ENCODE peak calls at places on chromosomes 13 and 19, in four cellular contexts. W, L, E and F are unnamed samples.

GRCh38 chr13:34300559-34300958 is 482.6 kb downstream of the RFC3 start:
- DNase-seq in W (no peak), L (no peak), E (no peak), F (no peak)

GRCh38 chr19:49468746-49469447 is 5.1 kb upstream of the FLT3LG start:
- DNase-seq in W (peak), L (peak), E (peak), F (peak)

GRCh38 chr19:34172661-34173144 is 399 bp downstream of the LSM14A start:
- DNase-seq in W (no peak), L (no peak), E (no peak), F (no peak)

GRCh38 chr19:6686628-6686975 is 16.6 kb upstream of the TNFSF14 start:
- DNase-seq in W (no peak), L (no peak), E (no peak), F (no peak)

GRCh38 chr13:82634946-82635345 is 1247.3 kb downstream of the SLITRK1 start:
- DNase-seq in W (no peak), L (peak), E (no peak), F (no peak)

GRCh38 chr13:91154553-91154952 is 192.9 kb upstream of the MIR17HG start:
- DNase-seq in W (no peak), L (no peak), E (no peak), F (no peak)

GRCh38 chr13:89227356-89227755 is 1556.2 kb downstream of the SLITRK5 start:
- DNase-seq in W (no peak), L (peak), E (no peak), F (no peak)

GRCh38 chr13:108195146-108195545 is 20.2 kb downstream of the LIG4 start:
- DNase-seq in W (no peak), L (peak), E (no peak), F (no peak)

GRCh38 chr13:32585625-32586021 is 629 bp upstream of the PDS5B start:
- DNase-seq in W (peak), L (no peak), E (no peak), F (peak)

GRCh38 chr13:32986552-32986951 is 29.7 kb upstream of the KL start:
- DNase-seq in W (no peak), L (no peak), E (no peak), F (no peak)

GRCh38 chr19:51131780-51132680 is 7.3 kb downstream of the SIGLEC9 start:
- DNase-seq in W (peak), L (peak), E (no peak), F (no peak)

GRCh38 chr13:96417956-96418355 is 328.0 kb downstream of the HS6ST3 start:
- DNase-seq in W (no peak), L (no peak), E (no peak), F (no peak)

GRCh38 chr13:57063007-57063406 is 77.7 kb upstream of the PRR20A start:
- DNase-seq in W (no peak), L (no peak), E (no peak), F (no peak)

GRCh38 chr13:98504029-98504351 is 72.9 kb downstream of the STK24 start:
- DNase-seq in W (no peak), L (no peak), E (no peak), F (no peak)

GRCh38 chr13:35964764-35965163 is 166.4 kb downstream of the DCLK1 start:
- DNase-seq in W (no peak), L (peak), E (no peak), F (no peak)

GRCh38 chr13:79870123-79870522 is 389.2 kb downstream of the NDFIP2 start:
- DNase-seq in W (no peak), L (peak), E (no peak), F (no peak)

GRCh38 chr13:36674337-36675212 is 755 bp downstream of the SERTM1 start:
- DNase-seq in W (no peak), L (no peak), E (no peak), F (no peak)

GRCh38 chr13:98466634-98467236 is 110.2 kb downstream of the STK24 start:
- DNase-seq in W (peak), L (peak), E (no peak), F (no peak)

GRCh38 chr13:48221301-48222190 is 11.5 kb upstream of the ITM2B start:
- DNase-seq in W (peak), L (no peak), E (no peak), F (no peak)

GRCh38 chr19:58584498-58585441 is 11.6 kb upstream of the MZF1 start:
- DNase-seq in W (no peak), L (no peak), E (no peak), F (no peak)

GRCh38 chr13:35865341-35866240 is 265.6 kb downstream of the DCLK1 start:
- DNase-seq in W (no peak), L (no peak), E (no peak), F (no peak)

GRCh38 chr19:5138606-5139594 is 170.0 kb downstream of the KDM4B start:
- DNase-seq in W (peak), L (peak), E (peak), F (peak)

GRCh38 chr13:44196186-44196751 is 177.4 kb upstream of the SERP2 start:
- DNase-seq in W (no peak), L (no peak), E (no peak), F (no peak)

GRCh38 chr19:29290853-29291252 is 77.9 kb upstream of the UQCRFS1 start:
- DNase-seq in W (peak), L (no peak), E (no peak), F (no peak)

GRCh38 chr13:30877335-30877734 is 28.7 kb upstream of the MEDAG start:
- DNase-seq in W (no peak), L (peak), E (no peak), F (no peak)

GRCh38 chr13:48654511-48654910 is 782 bp downstream of the CYSLTR2 start:
- DNase-seq in W (no peak), L (peak), E (no peak), F (no peak)

GRCh38 chr19:48480151-48480475 is 10.9 kb downstream of the CYTH2 start:
- DNase-seq in W (no peak), L (peak), E (peak), F (no peak)

GRCh38 chr13:95438297-95438696 is 114.2 kb upstream of the CLDN10 start:
- DNase-seq in W (no peak), L (no peak), E (no peak), F (no peak)

GRCh38 chr19:4933528-4933927 is 24.2 kb downstream of the UHRF1 start:
- DNase-seq in W (peak), L (peak), E (peak), F (no peak)

GRCh38 chr19:51327066-51327985 is 14.6 kb downstream of the VSIG10L start:
- DNase-seq in W (peak), L (peak), E (peak), F (peak)

GRCh38 chr13:49627831-49628652 is at the start of gene ARL11:
- DNase-seq in W (peak), L (no peak), E (peak), F (peak)

GRCh38 chr19:3692141-3693029 is 7.9 kb downstream of the PIP5K1C start:
- DNase-seq in W (no peak), L (no peak), E (peak), F (no peak)

GRCh38 chr19:51798958-51799310 is 4.0 kb downstream of the FPR3 start:
- DNase-seq in W (no peak), L (no peak), E (no peak), F (no peak)

GRCh38 chr19:29781582-29782580 is 29.9 kb upstream of the CCNE1 start:
- DNase-seq in W (no peak), L (no peak), E (no peak), F (no peak)

GRCh38 chr13:20952838-20953237 is 50.3 kb upstream of the XPO4 start:
- DNase-seq in W (no peak), L (no peak), E (no peak), F (no peak)
- TF ChIP-seq CTCF in W (no peak), L (no peak), E (no peak), F (no peak)

DNA sequence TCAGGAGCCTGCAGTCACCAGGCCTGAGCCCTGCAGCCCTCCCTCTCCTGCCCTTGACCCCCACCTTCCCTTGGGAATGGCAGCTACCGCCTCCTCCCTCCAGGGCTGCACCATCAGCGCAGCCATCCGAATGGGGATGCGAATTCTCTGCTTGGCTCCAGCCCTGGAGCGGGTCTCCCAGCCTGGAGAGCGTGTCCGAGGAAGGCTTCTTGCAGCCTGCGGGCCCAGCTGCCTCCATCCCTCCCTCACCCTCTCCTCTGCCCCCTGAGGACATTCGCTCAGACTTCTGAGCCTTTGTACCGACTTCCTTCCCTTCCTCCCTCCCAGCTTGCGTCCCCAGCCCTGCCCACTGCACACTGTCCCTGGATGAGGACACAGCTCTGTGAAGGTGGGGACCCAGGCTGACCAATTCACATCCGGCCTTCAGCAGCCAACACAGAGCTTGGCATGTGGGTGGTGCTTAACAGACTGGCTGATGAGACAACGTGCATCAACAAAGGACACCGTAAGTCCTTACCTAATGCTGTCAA is 6.0 kb upstream of the NKPD1 start:
- DNase-seq in W (no peak), L (no peak), E (no peak), F (peak)
- TF ChIP-seq CTCF in W (no peak), L (no peak), E (no peak), F (no peak)

DNA sequence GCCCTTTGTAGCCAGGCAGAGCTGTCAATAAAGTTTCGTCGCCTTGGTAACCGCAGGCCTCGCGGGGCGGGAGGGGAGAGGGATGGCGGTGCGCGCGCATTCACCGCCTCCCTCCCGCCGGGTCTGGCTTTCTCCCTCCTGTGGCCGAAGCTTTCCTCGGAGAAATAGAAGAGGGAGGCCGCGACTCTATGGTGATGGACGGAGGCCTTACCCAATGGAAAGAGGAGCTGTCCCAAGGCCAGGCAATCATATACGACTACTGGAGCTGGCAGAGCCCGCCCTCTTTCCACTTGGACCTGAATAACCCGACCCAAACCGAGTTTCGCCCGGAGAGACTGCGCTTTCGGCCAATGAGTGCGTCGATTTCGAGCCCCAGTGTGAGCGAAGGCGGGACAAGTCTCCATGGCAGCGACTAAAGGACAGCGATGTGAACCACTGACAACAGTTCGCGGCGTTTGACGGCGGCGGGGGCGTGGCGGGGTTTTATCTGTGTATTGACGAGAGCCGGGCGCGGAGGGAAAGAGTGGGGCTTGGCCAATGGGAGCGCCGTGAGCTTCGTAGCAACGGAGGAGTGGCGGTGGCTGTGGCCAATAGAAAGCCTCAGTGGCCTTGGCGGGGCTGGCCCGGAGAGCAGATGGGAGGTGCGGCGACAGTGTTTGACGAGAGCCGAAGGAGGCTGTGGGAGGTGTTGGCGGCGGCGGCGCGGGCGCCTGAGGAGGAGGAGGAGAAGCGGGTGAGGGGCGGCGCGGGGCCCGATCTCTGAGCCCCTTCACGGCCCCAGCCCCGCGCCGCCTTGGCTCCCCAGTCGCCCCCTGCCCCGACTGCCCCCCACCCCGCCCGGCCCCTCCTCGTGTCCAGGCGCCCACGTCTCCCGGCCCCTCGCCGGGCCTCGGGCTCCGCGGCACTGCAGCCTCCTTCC is at the start of gene KMT5C:
- DNase-seq in W (peak), L (peak), E (peak), F (peak)
- TF ChIP-seq CTCF in W (no peak), L (peak), E (no peak), F (no peak)

GRCh38 chr13:58991826-58992477 is 1171.8 kb downstream of the DIAPH3 start:
- DNase-seq in W (no peak), L (no peak), E (no peak), F (no peak)

GRCh38 chr13:58994077-58994476 is 1169.7 kb downstream of the DIAPH3 start:
- DNase-seq in W (no peak), L (no peak), E (no peak), F (no peak)

GRCh38 chr13:58999851-59000250 is 1163.9 kb downstream of the DIAPH3 start:
- DNase-seq in W (no peak), L (no peak), E (no peak), F (no peak)

GRCh38 chr13:58992478-58993042 is 1171.2 kb downstream of the DIAPH3 start:
- DNase-seq in W (no peak), L (no peak), E (no peak), F (no peak)

DNA sequence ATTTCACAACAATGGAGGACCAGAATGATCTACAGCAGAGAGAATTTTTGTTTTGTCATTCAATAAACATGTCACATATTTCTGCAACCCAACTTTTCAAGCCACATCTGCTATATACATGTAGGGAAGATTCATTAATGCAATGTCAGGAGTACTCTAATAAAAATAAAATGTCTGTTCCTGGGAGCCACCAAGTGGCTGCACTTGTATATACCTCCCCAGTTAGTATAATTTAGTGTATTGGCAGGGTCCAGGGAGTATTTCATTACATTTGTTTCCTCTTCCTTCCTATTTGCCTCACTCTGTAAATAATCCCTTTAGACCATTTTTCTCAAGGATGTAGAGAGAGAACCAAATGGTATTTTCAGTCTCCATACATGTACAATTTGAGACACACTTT is 1169.0 kb downstream of the DIAPH3 start:
- DNase-seq in W (no peak), L (no peak), E (no peak), F (no peak)
- TF ChIP-seq CTCF in W (no peak), L (no peak), E (no peak), F (peak)

GRCh38 chr19:45591638-45592005 is 7.0 kb upstream of the OPA3 start:
- DNase-seq in W (no peak), L (no peak), E (no peak), F (no peak)

GRCh38 chr19:45592366-45592765 is 7.8 kb upstream of the OPA3 start:
- DNase-seq in W (no peak), L (no peak), E (no peak), F (no peak)

GRCh38 chr19:45590300-45591003 is 5.8 kb upstream of the OPA3 start:
- DNase-seq in W (no peak), L (no peak), E (no peak), F (no peak)

GRCh38 chr19:45589768-45590167 is 5.2 kb upstream of the OPA3 start:
- DNase-seq in W (no peak), L (no peak), E (no peak), F (no peak)

DNA sequence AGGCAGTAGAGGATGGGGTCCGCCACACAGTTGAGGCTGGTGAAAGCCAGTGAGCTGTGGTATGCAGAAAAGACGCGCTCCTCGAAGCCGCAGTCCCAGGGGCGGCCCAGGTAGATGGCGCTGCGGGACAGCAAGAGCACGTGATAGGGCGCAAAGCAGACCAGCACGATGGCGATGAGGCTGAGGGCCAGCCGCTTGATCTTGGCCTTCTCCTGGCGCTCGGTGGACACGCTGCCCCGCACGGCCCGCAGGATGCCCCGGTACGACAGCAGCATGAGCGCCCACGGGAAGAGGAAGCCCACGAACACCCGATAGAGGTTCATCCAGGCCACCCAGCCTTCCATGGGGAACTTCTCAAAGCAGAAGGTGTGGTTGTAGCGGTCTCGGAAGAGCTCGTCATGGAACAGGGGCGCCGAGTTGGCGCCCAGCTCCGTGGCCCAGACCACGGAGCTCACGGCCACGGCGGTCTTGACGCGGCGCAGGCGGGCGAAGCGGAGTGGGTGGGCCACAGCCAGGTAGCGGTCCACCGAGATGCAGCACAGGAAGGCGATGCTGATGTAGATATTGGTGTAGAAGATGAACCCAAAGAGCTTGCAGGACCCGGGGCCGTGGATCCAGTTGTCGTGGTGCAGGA is 6.5 kb upstream of the OPA3 start:
- DNase-seq in W (peak), L (peak), E (peak), F (peak)
- TF ChIP-seq CTCF in W (peak), L (peak), E (peak), F (peak)